ENCODE peak calls at places on chromosomes 5 and 9, in seven cellular contexts. J, F, X, I, E, Y and N are unnamed samples.

GRCh38 chr5:72178910-72179815 is 71.9 kb downstream of the MAP1B start:
- DNase-seq in J (peak), F (peak), X (no peak), I (no peak), E (peak), Y (no peak), N (peak)

GRCh38 chr5:180607861-180608571 is 16.7 kb upstream of the SCGB3A1 start:
- DNase-seq in J (no peak), F (no peak), X (peak), I (no peak), E (no peak), Y (no peak), N (no peak)

GRCh38 chr5:141513627-141514329 is 24.9 kb downstream of the PCDHGC5 start:
- DNase-seq in J (peak), F (peak), X (peak), I (peak), E (peak), Y (no peak), N (peak)

GRCh38 chr5:17252543-17252942 is 35.1 kb downstream of the BASP1 start:
- DNase-seq in J (no peak), F (no peak), X (no peak), I (no peak), E (peak), Y (no peak), N (no peak)

GRCh38 chr5:149667084-149667826 is 62.9 kb upstream of the PPARGC1B start:
- DNase-seq in J (peak), F (no peak), X (peak), I (no peak), E (peak), Y (peak), N (no peak)

GRCh38 chr5:157172408-157172807 is 6.3 kb upstream of the GARIN3 start:
- DNase-seq in J (no peak), F (no peak), X (peak), I (peak), E (no peak), Y (no peak), N (no peak)

GRCh38 chr5:92838253-92838652 is 742.8 kb downstream of the NR2F1-AS1 start:
- DNase-seq in J (no peak), F (no peak), X (peak), I (no peak), E (peak), Y (no peak), N (no peak)

GRCh38 chr5:53406630-53407316 is 73.7 kb upstream of the FST start:
- DNase-seq in J (no peak), F (peak), X (no peak), I (no peak), E (peak), Y (no peak), N (peak)

GRCh38 chr5:35835796-35836742 is 20.6 kb upstream of the IL7R start:
- DNase-seq in J (no peak), F (no peak), X (no peak), I (no peak), E (no peak), Y (no peak), N (no peak)

GRCh38 chr5:139689631-139690384 is 41.7 kb downstream of the CXXC5 start:
- DNase-seq in J (no peak), F (no peak), X (peak), I (no peak), E (peak), Y (peak), N (no peak)

GRCh38 chr9:34419716-34420504 is 38.5 kb downstream of the FAM219A start:
- DNase-seq in J (no peak), F (no peak), X (no peak), I (no peak), E (no peak), Y (no peak), N (no peak)

GRCh38 chr5:42454216-42454995 is 31.2 kb downstream of the GHR start:
- DNase-seq in J (no peak), F (no peak), X (no peak), I (no peak), E (peak), Y (no peak), N (no peak)

GRCh38 chr5:60492958-60493357 is 207.0 kb downstream of the DEPDC1B start:
- DNase-seq in J (no peak), F (no peak), X (no peak), I (no peak), E (peak), Y (no peak), N (no peak)

GRCh38 chr9:76200315-76200714 is 193.9 kb downstream of the RFK start:
- DNase-seq in J (no peak), F (peak), X (no peak), I (no peak), E (peak), Y (no peak), N (no peak)

GRCh38 chr5:68428232-68428811 is 212.8 kb downstream of the PIK3R1 start:
- DNase-seq in J (no peak), F (no peak), X (no peak), I (no peak), E (no peak), Y (no peak), N (no peak)

GRCh38 chr9:114037249-114037648 is 40.9 kb downstream of the AMBP start:
- DNase-seq in J (no peak), F (no peak), X (no peak), I (no peak), E (no peak), Y (no peak), N (no peak)

GRCh38 chr9:27094640-27095039 is 14.4 kb upstream of the TEK start:
- DNase-seq in J (no peak), F (peak), X (no peak), I (no peak), E (peak), Y (no peak), N (no peak)

GRCh38 chr5:139863361-139863760 is 67.8 kb downstream of the PSD2 start:
- DNase-seq in J (peak), F (peak), X (no peak), I (no peak), E (no peak), Y (no peak), N (no peak)

GRCh38 chr5:14405267-14405666 is 176.3 kb upstream of the OTULINL start:
- DNase-seq in J (no peak), F (no peak), X (no peak), I (no peak), E (no peak), Y (peak), N (no peak)

GRCh38 chr5:10555134-10555733 is 8.6 kb upstream of the ANKRD33B start:
- DNase-seq in J (no peak), F (peak), X (no peak), I (no peak), E (peak), Y (no peak), N (peak)

GRCh38 chr5:35717718-35718117 is 100.1 kb downstream of the SPEF2 start:
- DNase-seq in J (no peak), F (no peak), X (no peak), I (no peak), E (no peak), Y (no peak), N (no peak)

GRCh38 chr5:170540276-170540675 is 36.5 kb downstream of the KCNIP1 start:
- DNase-seq in J (no peak), F (no peak), X (no peak), I (no peak), E (no peak), Y (no peak), N (no peak)

GRCh38 chr5:100905259-100905914 is 2.3 kb upstream of the ST8SIA4 start:
- DNase-seq in J (no peak), F (no peak), X (peak), I (peak), E (no peak), Y (no peak), N (no peak)

GRCh38 chr9:71743217-71743705 is 25.1 kb downstream of the CEMIP2 start:
- DNase-seq in J (no peak), F (no peak), X (no peak), I (no peak), E (peak), Y (no peak), N (peak)

GRCh38 chr9:133824106-133824801 is 86.1 kb upstream of the SARDH start:
- DNase-seq in J (no peak), F (no peak), X (no peak), I (no peak), E (no peak), Y (no peak), N (no peak)

GRCh38 chr5:171893290-171893890 is 107.8 kb downstream of the SMIM23 start:
- DNase-seq in J (no peak), F (peak), X (no peak), I (no peak), E (peak), Y (no peak), N (peak)

GRCh38 chr9:99485461-99485860 is 263.4 kb downstream of the SEC61B start:
- DNase-seq in J (no peak), F (peak), X (no peak), I (no peak), E (peak), Y (no peak), N (peak)

GRCh38 chr9:116101516-116101915 is 52.1 kb upstream of the PAPPA start:
- DNase-seq in J (no peak), F (peak), X (no peak), I (no peak), E (peak), Y (no peak), N (no peak)

GRCh38 chr5:141479776-141480175 is 4.0 kb downstream of the PCDHGC3 start:
- DNase-seq in J (no peak), F (peak), X (no peak), I (no peak), E (peak), Y (no peak), N (no peak)

GRCh38 chr9:93027750-93028149 is 30.8 kb upstream of the SUSD3 start:
- DNase-seq in J (no peak), F (no peak), X (no peak), I (no peak), E (no peak), Y (no peak), N (no peak)

GRCh38 chr5:150750469-150750868 is 8.3 kb downstream of the DCTN4 start:
- DNase-seq in J (no peak), F (no peak), X (no peak), I (no peak), E (no peak), Y (no peak), N (no peak)

GRCh38 chr5:141821430-141821925 is 56.7 kb downstream of the PCDH1 start:
- DNase-seq in J (no peak), F (peak), X (no peak), I (no peak), E (peak), Y (no peak), N (peak)

GRCh38 chr5:17218353-17219005 is 1.0 kb downstream of the BASP1 start:
- DNase-seq in J (peak), F (peak), X (peak), I (peak), E (peak), Y (no peak), N (no peak)

GRCh38 chr9:133701981-133702797 is 36.0 kb downstream of the SARDH start:
- DNase-seq in J (no peak), F (no peak), X (no peak), I (no peak), E (no peak), Y (no peak), N (no peak)

DNA sequence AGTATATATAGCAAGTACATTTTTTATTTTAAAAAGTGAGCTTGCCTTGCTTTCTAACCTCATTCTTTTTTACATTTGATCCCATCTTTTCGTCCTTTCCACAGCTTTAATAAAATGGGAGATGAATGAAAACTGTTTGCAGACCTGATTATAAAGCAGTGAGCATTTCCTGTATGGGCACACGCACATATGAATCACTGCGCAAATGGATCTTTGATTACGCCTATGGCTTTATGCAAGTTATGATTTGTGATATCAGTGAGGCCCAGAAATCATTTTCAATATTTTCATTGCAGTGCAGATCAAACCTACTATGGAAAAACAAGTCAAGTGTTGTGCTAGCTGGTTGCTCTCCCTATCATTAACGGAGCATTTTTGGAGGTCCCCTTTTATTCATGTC is 1073.0 kb downstream of the MAT2B start:
- DNase-seq in J (no peak), F (no peak), X (no peak), I (no peak), E (no peak), Y (no peak), N (no peak)
- H3K4me3 ChIP-seq in J (no peak), F (no peak), X (no peak), I (no peak), E (no peak), Y (no peak), N (no peak)

GRCh38 chr9:129430940-129431693 is 189.8 kb downstream of the C9orf50 start:
- DNase-seq in J (no peak), F (no peak), X (no peak), I (no peak), E (no peak), Y (no peak), N (no peak)
- TF ChIP-seq CTCF in J (no peak), F (no peak), X (no peak), I (no peak), E (no peak), Y (no peak), N (no peak)

DNA sequence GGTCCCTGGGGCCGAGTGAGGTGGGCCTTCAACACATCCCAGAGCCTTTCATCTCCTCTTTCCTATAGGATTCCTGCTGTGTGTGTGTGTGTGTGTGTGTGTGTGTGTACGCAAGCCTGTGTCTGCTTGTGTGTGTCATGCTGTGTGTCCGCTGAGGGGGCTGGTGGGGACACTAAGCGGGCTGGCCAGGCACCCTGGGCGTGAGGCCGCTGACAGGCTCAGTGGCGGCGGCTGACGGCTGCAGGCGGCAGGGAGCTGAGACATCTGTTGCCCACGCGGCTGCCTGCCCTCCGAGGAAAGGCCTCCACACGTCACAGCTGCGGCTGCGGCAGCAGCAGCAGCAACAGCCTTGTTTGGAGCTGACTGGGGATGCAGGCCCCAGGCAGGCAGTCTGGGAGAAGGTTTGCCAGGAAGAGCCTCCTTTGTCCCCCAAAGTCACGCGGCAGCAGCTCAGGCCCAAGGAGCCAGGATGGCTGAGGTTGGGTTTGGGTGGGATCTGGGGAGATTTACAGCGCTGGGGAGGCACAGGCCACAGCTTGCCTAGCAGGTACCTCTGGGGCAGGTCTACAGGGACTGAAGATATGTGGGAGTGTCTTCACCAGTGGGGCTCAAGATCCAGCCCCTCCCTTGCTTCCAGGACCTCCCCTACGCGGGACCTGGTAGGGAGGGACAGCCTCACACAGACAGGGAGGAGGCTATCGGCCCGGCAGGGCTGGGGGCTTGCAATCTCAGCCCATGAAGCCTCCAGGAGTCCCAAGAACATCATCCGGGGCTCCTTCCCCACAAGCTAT is 1.8 kb downstream of the PDLIM4 start:
- DNase-seq in J (peak), F (peak), X (no peak), I (no peak), E (peak), Y (peak), N (peak)
- H3K4me3 ChIP-seq in J (no peak), F (peak), X (no peak), I (no peak), E (peak), Y (no peak), N (peak)

GRCh38 chr5:135208555-135209494 is 174.8 kb upstream of the PITX1 start:
- DNase-seq in J (no peak), F (peak), X (no peak), I (no peak), E (peak), Y (peak), N (peak)
- TF ChIP-seq CTCF in J (no peak), F (peak), X (no peak), I (no peak), E (peak), Y (no peak), N (no peak)

GRCh38 chr9:89734561-89734960 is 129.7 kb downstream of the GADD45G start:
- DNase-seq in J (no peak), F (no peak), X (no peak), I (no peak), E (no peak), Y (no peak), N (no peak)
- H3K4me3 ChIP-seq in J (no peak), F (no peak), X (no peak), I (no peak), E (no peak), Y (no peak), N (no peak)